ENCODE peak calls at places on chromosomes 13 and 19, in six cellular contexts. Z is GM23338, G is iris pigment epithelial cell, U is cardiac fibroblast, W is NCI-H748 treated with DMSO at 0.1 percent for 48 hours, I is fibroblast of gingiva. J is an unnamed sample.

GRCh38 chr19:40806385-40807146 is 7.6 kb downstream of the EGLN2 start:
- DNase-seq in Z (peak; percentile 100), G (peak; percentile 97), U (peak; percentile 98), W (peak; percentile 60), I (peak; percentile 92), J (peak; percentile 99)

GRCh38 chr19:49880162-49880869 is 2.8 kb downstream of the TBC1D17 start:
- DNase-seq in Z (no peak), G (no peak), U (no peak), W (no peak), I (no peak), J (no peak)

GRCh38 chr13:110633776-110634175 is 18.4 kb downstream of the NAXD start:
- DNase-seq in Z (no peak), G (no peak), U (no peak), W (no peak), I (no peak), J (no peak)

GRCh38 chr13:98858206-98858605 is 105.7 kb upstream of the SLC15A1 start:
- DNase-seq in Z (no peak), G (no peak), U (no peak), W (no peak), I (peak; percentile 23), J (no peak)

GRCh38 chr13:104321756-104322155 is 1255.5 kb upstream of the SLC10A2 start:
- DNase-seq in Z (no peak), G (no peak), U (no peak), W (no peak), I (no peak), J (no peak)

GRCh38 chr19:979318-979741 is 4.8 kb upstream of the WDR18 start:
- DNase-seq in Z (no peak), G (no peak), U (no peak), W (no peak), I (no peak), J (no peak)

GRCh38 chr19:5339470-5339949 is 1.1 kb downstream of the PTPRS start:
- DNase-seq in Z (no peak), G (no peak), U (no peak), W (no peak), I (no peak), J (no peak)

GRCh38 chr13:40982772-40983171 is 36.3 kb downstream of the ELF1 start:
- DNase-seq in Z (no peak), G (peak; percentile 84), U (peak; percentile 93), W (no peak), I (no peak), J (peak; percentile 52)

GRCh38 chr13:57286511-57287098 is 119.6 kb downstream of the PRR20E start:
- DNase-seq in Z (no peak), G (no peak), U (no peak), W (no peak), I (no peak), J (no peak)

GRCh38 chr13:26280295-26280694 is 26.4 kb downstream of the CDK8 start:
- DNase-seq in Z (no peak), G (peak; percentile 75), U (peak; percentile 17), W (no peak), I (peak; percentile 41), J (no peak)

GRCh38 chr19:679418-680286 is 3.5 kb downstream of the FSTL3 start:
- DNase-seq in Z (peak; percentile 68), G (peak; percentile 84), U (peak; percentile 95), W (no peak), I (peak; percentile 87), J (no peak)

GRCh38 chr19:18233224-18233825 is 7.1 kb upstream of the PDE4C start:
- DNase-seq in Z (peak; percentile 93), G (no peak), U (peak; percentile 52), W (no peak), I (no peak), J (no peak)

GRCh38 chr19:49808762-49809154 is 4.3 kb downstream of the FUZ start:
- DNase-seq in Z (peak; percentile 99), G (peak; percentile 79), U (peak; percentile 91), W (peak; percentile 93), I (peak; percentile 85), J (peak; percentile 40)

GRCh38 chr19:38315657-38316476 is at the start of gene YIF1B:
- DNase-seq in Z (peak; percentile 99), G (peak; percentile 98), U (peak; percentile 98), W (peak; percentile 98), I (peak; percentile 98), J (peak; percentile 94)

GRCh38 chr19:19460761-19461265 is 54.5 kb downstream of the TSSK6 start:
- DNase-seq in Z (peak; percentile 76), G (no peak), U (peak; percentile 29), W (no peak), I (peak; percentile 27), J (peak; percentile 46)